ENCODE peak calls at places on chromosome 21, in four cellular contexts. X is germinal center; I is activated T-cell treated with anti-CD3 and anti-CD28 coated beads, Interleukin-2, amount 50 U/mL, for 1 hour; S is brain microvascular endothelial cell. Z is an unnamed sample.

GRCh38 chr21:39979321-39979720 is 112.1 kb downstream of the PCP4 start:
- DNase-seq in X (no peak), I (no peak), S (no peak), Z (no peak)

GRCh38 chr21:41168391-41169257 is 664 bp downstream of the BACE2 start:
- DNase-seq in X (peak; percentile 10), I (no peak), S (peak; percentile 42), Z (peak; percentile 87)

GRCh38 chr21:43782741-43783700 is 6.4 kb upstream of the RRP1 start:
- DNase-seq in X (no peak), I (no peak), S (no peak), Z (peak; percentile 90)

GRCh38 chr21:43189936-43190335 is 21.1 kb downstream of the CRYAA start:
- DNase-seq in X (no peak), I (no peak), S (no peak), Z (no peak)

GRCh38 chr21:21101911-21102310 is 103.7 kb downstream of the NCAM2 start:
- DNase-seq in X (no peak), I (no peak), S (peak; percentile 2), Z (peak; percentile 28)

GRCh38 chr21:43312751-43313169 is 114.2 kb downstream of the SIK1 start:
- DNase-seq in X (no peak), I (no peak), S (no peak), Z (peak; percentile 99)

GRCh38 chr21:26532208-26532607 is 40.9 kb downstream of the CYYR1 start:
- DNase-seq in X (no peak), I (no peak), S (no peak), Z (no peak)

GRCh38 chr21:34996304-34997081 is 52.6 kb downstream of the RUNX1 start:
- DNase-seq in X (no peak), I (no peak), S (no peak), Z (no peak)

GRCh38 chr21:45831991-45832740 is 149.4 kb upstream of the COL6A1 start:
- DNase-seq in X (no peak), I (no peak), S (no peak), Z (no peak)

GRCh38 chr21:34926784-34927548 is 122.1 kb downstream of the RUNX1 start:
- DNase-seq in X (no peak), I (no peak), S (no peak), Z (no peak)

GRCh38 chr21:44994016-44994365 is 54.2 kb downstream of the SLX9 start:
- DNase-seq in X (no peak), I (no peak), S (no peak), Z (no peak)

GRCh38 chr21:15224346-15225086 is 159.7 kb upstream of the NRIP1 start:
- DNase-seq in X (no peak), I (no peak), S (peak; percentile 90), Z (no peak)

GRCh38 chr21:33703750-33704606 is 61.7 kb downstream of the ITSN1 start:
- DNase-seq in X (no peak), I (no peak), S (no peak), Z (no peak)

GRCh38 chr21:25638634-25639166 is 358 bp upstream of the JAM2 start:
- DNase-seq in X (peak; percentile 29), I (no peak), S (no peak), Z (peak; percentile 9)

GRCh38 chr21:33686386-33686785 is 44.1 kb downstream of the ITSN1 start:
- DNase-seq in X (no peak), I (no peak), S (no peak), Z (no peak)

GRCh38 chr21:42145569-42146250 is 73.2 kb upstream of the ABCG1 start:
- DNase-seq in X (peak; percentile 84), I (peak; percentile 68), S (peak; percentile 34), Z (peak; percentile 73)

GRCh38 chr21:15058718-15059316 is 6.0 kb downstream of the NRIP1 start:
- DNase-seq in X (no peak), I (no peak), S (peak; percentile 52), Z (no peak)

GRCh38 chr21:45954271-45954670 is 27.3 kb upstream of the COL6A1 start:
- DNase-seq in X (no peak), I (no peak), S (peak; percentile 32), Z (no peak)

GRCh38 chr21:45003331-45004058 is 63.7 kb downstream of the SLX9 start:
- DNase-seq in X (no peak), I (no peak), S (no peak), Z (no peak)

GRCh38 chr21:34022557-34023335 is 50.6 kb upstream of the MRPS6 start:
- DNase-seq in X (no peak), I (no peak), S (no peak), Z (peak; percentile 75)

GRCh38 chr21:44093761-44094160 is 13.4 kb upstream of the PWP2 start:
- DNase-seq in X (no peak), I (no peak), S (no peak), Z (no peak)

GRCh38 chr21:31298618-31299269 is 45.3 kb downstream of the TIAM1 start:
- DNase-seq in X (no peak), I (no peak), S (no peak), Z (no peak)

GRCh38 chr21:45986316-45987051 is 4.9 kb downstream of the COL6A1 start:
- DNase-seq in X (no peak), I (no peak), S (no peak), Z (no peak)

GRCh38 chr21:17343055-17343454 is 169.8 kb upstream of the CXADR start:
- DNase-seq in X (no peak), I (no peak), S (peak; percentile 33), Z (peak; percentile 60)

GRCh38 chr21:30582850-30583249 is 7.3 kb downstream of the KRTAP22-2 start:
- DNase-seq in X (no peak), I (no peak), S (no peak), Z (no peak)

GRCh38 chr21:15250384-15250783 is 185.6 kb upstream of the NRIP1 start:
- DNase-seq in X (no peak), I (no peak), S (no peak), Z (no peak)

GRCh38 chr21:33022828-33023573 is 2.7 kb upstream of the OLIG2 start:
- DNase-seq in X (no peak), I (no peak), S (no peak), Z (no peak)

GRCh38 chr21:34930971-34931370 is 118.1 kb downstream of the RUNX1 start:
- DNase-seq in X (no peak), I (no peak), S (peak; percentile 73), Z (no peak)

GRCh38 chr21:26409735-26410134 is 163.4 kb downstream of the CYYR1 start:
- DNase-seq in X (no peak), I (no peak), S (no peak), Z (no peak)

GRCh38 chr21:16572032-16572431 is 842.2 kb downstream of the USP25 start:
- DNase-seq in X (no peak), I (no peak), S (no peak), Z (no peak)